ENCODE peak calls at places on chromosome 15, in four cellular contexts. G, R, H and M are unnamed samples.

GRCh38 chr15:22912256-22912655 is 67.9 kb downstream of the CYFIP1 start:
- DNase-seq in G (no peak), R (no peak), H (no peak), M (no peak)

GRCh38 chr15:88878720-88879184 is 16.6 kb downstream of the HAPLN3 start:
- DNase-seq in G (peak), R (peak), H (peak), M (peak)

GRCh38 chr15:70014860-70015490 is 82.7 kb downstream of the TLE3 start:
- DNase-seq in G (peak), R (no peak), H (peak), M (no peak)

GRCh38 chr15:88849376-88850122 is 45.8 kb downstream of the HAPLN3 start:
- DNase-seq in G (no peak), R (no peak), H (no peak), M (no peak)

GRCh38 chr15:66940368-66940767 is 125.0 kb upstream of the SMAD3 start:
- DNase-seq in G (peak), R (no peak), H (no peak), M (no peak)

GRCh38 chr15:69357773-69358765 is 56.1 kb upstream of the KIF23 start:
- DNase-seq in G (no peak), R (peak), H (peak), M (no peak)

GRCh38 chr15:52107238-52107637 is 5.3 kb downstream of the BCL2L10 start:
- DNase-seq in G (no peak), R (no peak), H (no peak), M (no peak)

GRCh38 chr15:83886321-83886720 is 232.4 kb downstream of the ADAMTSL3 start:
- DNase-seq in G (no peak), R (no peak), H (no peak), M (no peak)

GRCh38 chr15:48143856-48144255 is 23.1 kb downstream of the SLC24A5 start:
- DNase-seq in G (no peak), R (no peak), H (no peak), M (no peak)

GRCh38 chr15:34335176-34335575 is 2.4 kb downstream of the SLC12A6 start:
- DNase-seq in G (no peak), R (no peak), H (no peak), M (no peak)

GRCh38 chr15:98647026-98647773 is 1.1 kb upstream of the IGF1R start:
- DNase-seq in G (peak), R (peak), H (peak), M (peak)

GRCh38 chr15:67138946-67139855 is 73.8 kb downstream of the SMAD3 start:
- DNase-seq in G (no peak), R (no peak), H (no peak), M (peak)

GRCh38 chr15:48440084-48440483 is 108.9 kb downstream of the DUT start:
- DNase-seq in G (no peak), R (no peak), H (no peak), M (no peak)

GRCh38 chr15:74203914-74204431 is 1.4 kb upstream of the STRA6 start:
- DNase-seq in G (no peak), R (peak), H (no peak), M (no peak)

GRCh38 chr15:73927003-73927475 is 777 bp downstream of the LOXL1 start:
- DNase-seq in G (peak), R (peak), H (peak), M (peak)